ENCODE peak calls at places on chromosomes 1 and 21, in ten cellular contexts. Y is progenitor cell of endocrine pancreas, J is tibial nerve, W is GM23338, A is cardiac fibroblast, R is hepatocyte, L is WTC11, U is heart right ventricle, S is transverse colon, K is lower leg skin. Z is an unnamed sample.

GRCh38 chr1:223771469-223771813 is 59.1 kb downstream of the CAPN2 start:
- DNase-seq in Y (no peak), J (no peak), W (no peak), A (peak; percentile 38), R (no peak), L (no peak), U (no peak), S (no peak), K (no peak), Z (no peak)

GRCh38 chr1:149962039-149962647 is 25.5 kb upstream of the MTMR11 start:
- DNase-seq in Y (no peak), J (peak; percentile 23), W (peak; percentile 78), A (peak; percentile 90), R (peak; percentile 81), L (peak; percentile 29), U (no peak), S (peak; percentile 57), K (no peak), Z (peak; percentile 57)

GRCh38 chr1:235226933-235227332 is 65.9 kb upstream of the RBM34 start:
- DNase-seq in Y (no peak), J (no peak), W (no peak), A (no peak), R (no peak), L (no peak), U (no peak), S (no peak), K (no peak), Z (no peak)

GRCh38 chr21:45644041-45644906 is 749 bp downstream of the PCBP3 start:
- DNase-seq in Y (no peak), J (no peak), W (peak; percentile 26), A (peak; percentile 44), R (peak; percentile 57), L (no peak), U (peak; percentile 39), S (no peak), K (no peak), Z (no peak)

GRCh38 chr21:40231979-40232378 is 364.7 kb downstream of the PCP4 start:
- DNase-seq in Y (no peak), J (no peak), W (no peak), A (no peak), R (no peak), L (no peak), U (no peak), S (no peak), K (no peak), Z (no peak)

GRCh38 chr1:10663668-10664035 is 132.8 kb downstream of the CASZ1 start:
- DNase-seq in Y (no peak), J (no peak), W (peak; percentile 66), A (peak; percentile 34), R (peak; percentile 80), L (peak; percentile 71), U (peak; percentile 72), S (peak; percentile 34), K (no peak), Z (no peak)

GRCh38 chr1:157773723-157774350 is 3.1 kb downstream of the FCRL2 start:
- DNase-seq in Y (no peak), J (no peak), W (peak; percentile 88), A (no peak), R (peak; percentile 45), L (peak; percentile 53), U (no peak), S (peak; percentile 67), K (no peak), Z (no peak)

GRCh38 chr1:24154215-24154614 is 11.3 kb upstream of the IL22RA1 start:
- DNase-seq in Y (no peak), J (no peak), W (peak; percentile 61), A (no peak), R (no peak), L (no peak), U (no peak), S (no peak), K (peak; percentile 48), Z (no peak)

GRCh38 chr1:12541274-12542137 is 76.5 kb downstream of the DHRS3 start:
- DNase-seq in Y (no peak), J (no peak), W (no peak), A (peak; percentile 76), R (peak; percentile 48), L (no peak), U (peak; percentile 65), S (peak; percentile 5), K (no peak), Z (no peak)

GRCh38 chr1:12542138-12542465 is 75.9 kb downstream of the DHRS3 start:
- DNase-seq in Y (no peak), J (no peak), W (no peak), A (no peak), R (no peak), L (no peak), U (no peak), S (no peak), K (no peak), Z (no peak)

GRCh38 chr1:12539705-12540579 is 78.1 kb downstream of the DHRS3 start:
- DNase-seq in Y (peak; percentile 49), J (peak; percentile 65), W (peak; percentile 77), A (peak; percentile 96), R (peak; percentile 80), L (peak; percentile 57), U (peak; percentile 82), S (peak; percentile 69), K (peak; percentile 93), Z (no peak)

GRCh38 chr1:12539320-12539704 is 78.7 kb downstream of the DHRS3 start:
- DNase-seq in Y (no peak), J (no peak), W (no peak), A (no peak), R (no peak), L (no peak), U (no peak), S (no peak), K (no peak), Z (no peak)

DNA sequence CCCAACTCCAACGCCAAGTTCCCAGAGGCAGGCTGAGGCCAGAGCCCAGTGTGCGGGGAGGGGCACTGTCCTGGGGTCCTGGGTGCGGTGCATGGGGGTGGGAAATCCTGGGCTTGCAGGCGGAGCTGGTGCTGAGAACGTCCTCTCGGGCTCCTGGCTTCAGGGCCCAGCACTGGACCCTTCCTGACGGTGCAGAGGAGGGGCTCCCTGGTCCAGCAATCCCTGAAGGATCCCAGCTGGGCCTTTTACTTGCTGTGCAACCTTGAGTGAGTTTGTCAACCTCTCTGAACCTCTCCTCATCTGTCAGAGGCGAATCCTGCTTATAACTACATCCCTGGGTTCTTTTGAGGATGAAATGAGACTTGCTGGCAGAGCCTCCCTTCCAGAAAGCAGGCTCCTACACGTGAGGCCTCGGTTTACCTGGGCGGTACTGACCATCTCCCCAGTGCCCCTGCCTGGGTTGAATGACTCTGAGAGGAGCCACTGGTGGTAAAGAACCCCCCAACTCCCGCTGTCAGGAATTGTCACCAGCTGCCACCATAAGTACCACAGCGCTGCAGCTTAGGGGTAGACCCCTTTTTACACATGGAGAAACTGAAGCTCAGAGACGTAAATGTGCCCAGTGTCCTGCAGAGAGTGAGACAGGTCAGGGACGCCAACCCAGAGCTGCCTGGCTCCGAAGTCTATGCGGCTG is 77.3 kb downstream of the DHRS3 start:
- DNase-seq in Y (no peak), J (no peak), W (no peak), A (no peak), R (no peak), L (no peak), U (no peak), S (no peak), K (no peak), Z (no peak)
- TF ChIP-seq CTCF in Y (no peak), J (no peak), W (no peak), A (no peak), R (no peak), L (no peak), U (no peak), S (no peak), K (no peak), Z (no peak)

DNA sequence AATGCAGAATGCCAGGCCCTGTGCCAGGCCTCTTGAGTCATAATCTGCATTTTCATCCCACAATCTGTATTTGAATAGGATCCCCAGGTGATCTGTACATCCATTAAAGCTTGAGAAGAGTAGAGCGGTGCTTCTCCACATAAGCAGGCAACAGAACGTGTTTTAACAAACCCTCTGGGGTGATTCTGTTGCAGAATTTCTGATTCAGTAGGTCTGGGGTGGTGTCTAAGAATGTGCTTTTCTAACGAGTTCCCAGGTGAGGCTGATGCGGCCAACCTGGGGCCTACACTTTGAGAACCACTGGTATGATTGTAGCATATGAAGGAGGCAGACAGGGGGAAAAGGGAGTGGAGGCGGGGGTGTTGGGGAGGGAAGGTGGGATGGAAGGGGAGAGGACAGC is 78.4 kb upstream of the POU3F1 start:
- DNase-seq in Y (no peak), J (no peak), W (no peak), A (no peak), R (no peak), L (no peak), U (no peak), S (no peak), K (no peak), Z (peak; percentile 11)
- TF ChIP-seq CTCF in Y (no peak), J (no peak), W (no peak), A (no peak), R (no peak), L (no peak), U (no peak), S (no peak), K (no peak), Z (no peak)

DNA sequence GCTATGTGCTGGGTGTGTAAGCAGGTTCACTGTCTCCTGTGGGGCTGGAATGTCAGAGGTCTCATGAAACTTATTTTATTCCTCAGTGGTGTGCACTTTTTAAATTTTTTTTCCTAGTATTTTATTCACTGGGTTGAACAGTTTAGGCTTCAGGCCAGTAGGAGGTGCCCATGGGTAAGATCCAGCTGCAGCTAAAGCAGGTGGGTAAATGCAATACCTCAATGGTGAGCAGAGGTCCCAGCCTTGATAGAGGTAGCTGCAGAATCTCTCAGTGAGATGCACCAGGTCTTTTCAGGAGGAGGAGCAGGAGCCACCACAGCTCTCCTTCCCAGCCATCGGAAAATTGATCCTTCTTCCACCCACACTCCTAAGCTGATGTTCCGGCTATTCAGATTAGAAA is 12.6 kb upstream of the OR6N2 start:
- DNase-seq in Y (no peak), J (no peak), W (peak; percentile 68), A (no peak), R (no peak), L (peak; percentile 58), U (no peak), S (no peak), K (no peak), Z (peak; percentile 51)
- TF ChIP-seq CTCF in Y (peak; percentile 32), J (no peak), W (peak; percentile 70), A (no peak), R (no peak), L (peak; percentile 38), U (no peak), S (no peak), K (no peak), Z (peak; percentile 72)

GRCh38 chr1:19337289-19337688 is 25.2 kb downstream of the SLC66A1 start:
- DNase-seq in Y (no peak), J (no peak), W (no peak), A (no peak), R (no peak), L (no peak), U (no peak), S (no peak), K (no peak), Z (no peak)

GRCh38 chr1:19336543-19336942 is 24.4 kb downstream of the SLC66A1 start:
- DNase-seq in Y (no peak), J (no peak), W (no peak), A (no peak), R (peak; percentile 48), L (no peak), U (no peak), S (no peak), K (no peak), Z (no peak)

GRCh38 chr1:19339199-19339861 is 27.2 kb downstream of the SLC66A1 start:
- DNase-seq in Y (no peak), J (no peak), W (peak; percentile 60), A (no peak), R (no peak), L (no peak), U (no peak), S (no peak), K (no peak), Z (no peak)

GRCh38 chr1:19340387-19340937 is 28.3 kb downstream of the SLC66A1 start:
- DNase-seq in Y (no peak), J (no peak), W (no peak), A (no peak), R (no peak), L (no peak), U (no peak), S (no peak), K (no peak), Z (no peak)

GRCh38 chr1:19338323-19338762 is 26.2 kb downstream of the SLC66A1 start:
- DNase-seq in Y (peak; percentile 39), J (no peak), W (peak; percentile 91), A (peak; percentile 15), R (peak; percentile 66), L (peak; percentile 90), U (no peak), S (no peak), K (no peak), Z (no peak)
- TF ChIP-seq CTCF in Y (peak; percentile 64), J (no peak), W (peak; percentile 81), A (no peak), R (peak; percentile 36), L (peak; percentile 33), U (no peak), S (peak; percentile 12), K (no peak), Z (no peak)

Z was measured in CD14-positive monocyte.